ENCODE peak calls at places on chromosomes 1 and 21, in nine cellular contexts. H is GM23338, W is fibroblast of villous mesenchyme, S is lower lobe of right lung, T is progenitor cell of endocrine pancreas, P is mesothelial cell of epicardium, N is tibial artery, O is AG10803, U is GM13977. F is an unnamed sample.

GRCh38 chr1:156076609-156077429 is 5.4 kb downstream of the MEX3A start:
- DNase-seq in N (no peak), U (peak), T (no peak), P (no peak), O (no peak), W (peak), H (peak), S (peak), F (peak)

GRCh38 chr21:42120056-42120903 is 49.2 kb downstream of the UMODL1 start:
- DNase-seq in P (no peak), N (no peak), H (no peak), O (no peak), S (no peak), T (no peak), U (no peak), W (no peak), F (no peak)

GRCh38 chr1:178726545-178726944 is 1.5 kb downstream of the RALGPS2 start:
- DNase-seq in N (no peak), P (no peak), T (no peak), H (no peak), S (no peak), W (no peak), O (no peak), U (no peak), F (no peak)

GRCh38 chr1:36306210-36306901 is at the start of gene SH3D21:
- DNase-seq in U (peak), N (peak), T (peak), S (peak), W (no peak), O (peak), P (no peak), H (peak), F (peak)

GRCh38 chr1:116825400-116825734 is 71.1 kb downstream of the CD2 start:
- DNase-seq in O (no peak), N (no peak), P (no peak), S (no peak), H (no peak), U (no peak), W (no peak), T (no peak), F (no peak)

GRCh38 chr1:68174173-68175113 is 57.9 kb downstream of the WLS start:
- DNase-seq in T (no peak), P (peak), S (peak), O (peak), U (no peak), W (peak), H (peak), N (peak), F (no peak)

GRCh38 chr21:15009964-15010363 is 54.8 kb downstream of the NRIP1 start:
- DNase-seq in S (no peak), N (no peak), O (peak), W (peak), H (no peak), U (no peak), P (no peak), T (no peak), F (no peak)

GRCh38 chr1:155015527-155016230 is 13.1 kb downstream of the ZBTB7B start:
- DNase-seq in U (no peak), W (no peak), P (no peak), T (no peak), S (no peak), H (no peak), N (no peak), O (no peak), F (no peak)

GRCh38 chr1:90712931-90713618 is 4.0 kb downstream of the BARHL2 start:
- DNase-seq in O (no peak), W (no peak), H (no peak), T (no peak), S (no peak), P (no peak), U (peak), N (no peak), F (no peak)

GRCh38 chr1:19427087-19427781 is 58.1 kb downstream of the CAPZB start:
- DNase-seq in W (peak), H (no peak), T (no peak), P (no peak), U (no peak), O (peak), S (no peak), N (no peak), F (no peak)

GRCh38 chr1:168734271-168734670 is 5.3 kb upstream of the DPT start:
- DNase-seq in P (no peak), T (no peak), O (no peak), S (no peak), N (no peak), U (no peak), H (no peak), W (no peak), F (no peak)

GRCh38 chr1:161706483-161707347 is at the start of gene FCRLA:
- DNase-seq in U (peak), N (no peak), T (no peak), H (no peak), O (peak), S (no peak), W (peak), P (no peak), F (no peak)

GRCh38 chr1:41171266-41171874 is 70.7 kb downstream of the SCMH1 start:
- DNase-seq in N (no peak), P (no peak), U (no peak), T (no peak), W (no peak), H (no peak), O (no peak), S (no peak), F (no peak)

GRCh38 chr1:22282281-22282970 is 139.5 kb upstream of the WNT4 start:
- DNase-seq in O (no peak), U (no peak), S (no peak), H (no peak), N (peak), W (no peak), P (no peak), T (no peak), F (no peak)

GRCh38 chr1:156356875-156357534 is 12.0 kb upstream of the RHBG start:
- DNase-seq in H (peak), W (no peak), N (no peak), U (peak), T (peak), O (no peak), S (peak), P (peak), F (peak)

GRCh38 chr1:18109756-18110597 is 2.4 kb downstream of the IGSF21 start:
- DNase-seq in O (peak), H (peak), W (no peak), U (peak), T (peak), P (no peak), S (no peak), N (peak), F (no peak)

GRCh38 chr1:29743264-29743663 is 506.9 kb downstream of the PTPRU start:
- DNase-seq in U (no peak), O (no peak), N (no peak), W (no peak), S (no peak), P (no peak), H (no peak), T (no peak), F (no peak)

GRCh38 chr1:208047476-208047934 is 136.6 kb upstream of the CD34 start:
- DNase-seq in N (peak), H (no peak), O (peak), S (peak), W (peak), P (no peak), U (no peak), T (no peak), F (no peak)

GRCh38 chr21:42162831-42163510 is 56.0 kb upstream of the ABCG1 start:
- DNase-seq in N (no peak), W (no peak), H (no peak), T (no peak), S (no peak), P (no peak), U (peak), O (no peak), F (peak)

GRCh38 chr21:33112670-33113596 is 43.0 kb downstream of the OLIG1 start:
- DNase-seq in U (no peak), N (no peak), W (no peak), H (no peak), O (no peak), P (no peak), S (no peak), T (no peak), F (no peak)

GRCh38 chr1:30779294-30780071 is 21.9 kb upstream of the LAPTM5 start:
- DNase-seq in U (peak), O (peak), T (peak), P (peak), W (peak), N (peak), S (peak), H (peak), F (peak)

GRCh38 chr1:165793951-165794350 is 25.3 kb upstream of the TMCO1 start:
- DNase-seq in T (no peak), S (no peak), N (no peak), W (no peak), P (no peak), U (no peak), H (no peak), O (peak), F (no peak)

GRCh38 chr1:41432481-41433280 is 51.8 kb downstream of the EDN2 start:
- DNase-seq in P (peak), H (peak), S (peak), U (peak), N (peak), W (peak), O (peak), T (peak), F (peak)

GRCh38 chr1:21270086-21270689 is 20.1 kb downstream of the ECE1 start:
- DNase-seq in N (peak), O (peak), P (no peak), U (peak), H (peak), T (peak), W (peak), S (peak), F (peak)

GRCh38 chr1:4054957-4055676 is 155.0 kb upstream of the C1orf174 start:
- DNase-seq in W (no peak), H (no peak), N (peak), U (no peak), T (no peak), P (no peak), O (no peak), S (no peak), F (no peak)

GRCh38 chr21:36698160-36699025 is 522 bp upstream of the SIM2 start:
- DNase-seq in H (peak), T (no peak), U (peak), O (peak), N (no peak), W (no peak), S (no peak), P (no peak), F (no peak)

GRCh38 chr1:202723708-202724107 is 13.5 kb upstream of the SYT2 start:
- DNase-seq in T (no peak), P (no peak), O (no peak), W (no peak), H (no peak), N (no peak), S (no peak), U (no peak), F (no peak)

GRCh38 chr1:153798468-153798780 is 23.2 kb downstream of the SLC27A3 start:
- DNase-seq in O (no peak), N (peak), P (no peak), H (no peak), W (no peak), U (no peak), T (no peak), S (no peak), F (no peak)

GRCh38 chr1:88979054-88979748 is 13.2 kb downstream of the KYAT3 start:
- DNase-seq in P (no peak), U (no peak), T (no peak), O (peak), N (no peak), W (peak), S (no peak), H (no peak), F (no peak)

GRCh38 chr1:9426291-9426711 is 113.0 kb upstream of the SLC25A33 start:
- DNase-seq in W (peak), H (no peak), T (no peak), U (peak), S (no peak), N (no peak), P (no peak), O (no peak), F (peak)

GRCh38 chr1:111481387-111482221 is 7.8 kb downstream of the C1orf162 start:
- DNase-seq in P (no peak), O (peak), H (peak), U (peak), T (peak), W (peak), N (peak), S (peak), F (peak)

GRCh38 chr1:234093741-234094140 is 189.3 kb downstream of the SLC35F3 start:
- DNase-seq in O (no peak), H (no peak), N (no peak), W (no peak), T (no peak), P (no peak), S (no peak), U (no peak), F (no peak)

GRCh38 chr1:86207323-86207722 is 50.8 kb upstream of the COL24A1 start:
- DNase-seq in W (no peak), U (no peak), P (no peak), S (no peak), T (no peak), H (no peak), O (peak), N (no peak), F (no peak)

GRCh38 chr1:209402697-209403096 is 180.8 kb upstream of the CAMK1G start:
- DNase-seq in N (no peak), W (no peak), U (no peak), H (no peak), P (no peak), S (no peak), T (no peak), O (no peak), F (no peak)

GRCh38 chr1:151435174-151435573 is 24.1 kb downstream of the POGZ start:
- DNase-seq in N (no peak), T (no peak), P (no peak), W (peak), S (no peak), H (no peak), U (no peak), O (peak), F (no peak)

GRCh38 chr1:9069324-9070100 is at the start of gene SLC2A5:
- DNase-seq in T (no peak), W (no peak), U (peak), P (no peak), O (no peak), N (no peak), H (no peak), S (peak), F (no peak)

GRCh38 chr1:47592296-47592975 is 154.6 kb downstream of the FOXD2 start:
- DNase-seq in P (no peak), S (no peak), H (peak), N (no peak), O (no peak), T (no peak), U (no peak), W (no peak), F (no peak)

GRCh38 chr1:34780528-34780927 is 486 bp upstream of the GJB3 start:
- DNase-seq in W (no peak), P (no peak), U (no peak), T (no peak), N (peak), O (no peak), H (no peak), S (no peak), F (no peak)

GRCh38 chr1:234986750-234987414 is 141.8 kb downstream of the TOMM20 start:
- DNase-seq in O (no peak), S (no peak), H (peak), W (peak), U (no peak), P (no peak), T (no peak), N (no peak), F (no peak)

GRCh38 chr1:106194206-106194605 is 862.3 kb upstream of the PRMT6 start:
- DNase-seq in W (no peak), P (no peak), T (no peak), U (no peak), N (no peak), H (peak), O (no peak), S (no peak), F (no peak)
- TF ChIP-seq CTCF in W (no peak), P (no peak), T (no peak), U (no peak), N (no peak), H (peak), O (no peak), S (no peak), F (no peak)

GRCh38 chr1:187396226-187396625 is 567.5 kb downstream of the PLA2G4A start:
- DNase-seq in H (peak), W (peak), S (no peak), N (no peak), U (no peak), P (no peak), O (peak), T (no peak), F (no peak)
- TF ChIP-seq CTCF in H (no peak), W (no peak), S (no peak), N (no peak), U (no peak), P (no peak), O (no peak), T (no peak), F (no peak)

GRCh38 chr1:2039251-2039650 is 11.0 kb upstream of the PRKCZ start:
- DNase-seq in P (no peak), W (no peak), H (no peak), T (no peak), U (no peak), N (no peak), O (no peak), S (no peak), F (no peak)
- TF ChIP-seq CTCF in P (no peak), W (no peak), H (no peak), T (no peak), U (no peak), N (no peak), O (no peak), S (no peak), F (no peak)

DNA sequence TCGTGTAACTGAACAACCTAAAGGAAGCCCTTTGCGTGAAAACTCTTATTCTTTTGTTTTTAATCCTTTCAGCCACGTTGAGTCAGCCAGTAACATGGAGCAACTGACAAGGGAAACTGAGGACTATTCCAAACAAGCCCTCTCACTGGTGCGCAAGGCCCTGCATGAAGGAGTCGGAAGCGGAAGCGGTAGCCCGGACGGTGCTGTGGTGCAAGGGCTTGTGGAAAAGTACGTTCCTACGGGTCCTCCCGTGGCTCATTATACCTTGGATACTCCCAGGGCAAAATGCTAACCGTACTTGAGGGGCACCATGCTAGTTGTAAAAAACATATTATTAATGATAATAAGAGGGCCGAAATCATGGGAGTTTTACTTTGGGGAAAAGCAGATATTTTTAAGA is 49.4 kb downstream of the LAMC2 start:
- DNase-seq in W (no peak), U (no peak), H (no peak), P (no peak), S (no peak), O (no peak), N (no peak), T (no peak), F (no peak)
- TF ChIP-seq CTCF in W (no peak), U (no peak), H (no peak), P (no peak), S (no peak), O (no peak), N (no peak), T (no peak), F (no peak)

GRCh38 chr1:200512191-200512590 is 102.4 kb upstream of the ZNF281 start:
- DNase-seq in H (no peak), P (no peak), W (no peak), T (no peak), S (no peak), U (no peak), O (peak), N (no peak), F (no peak)

GRCh38 chr1:200506471-200506870 is 96.6 kb upstream of the ZNF281 start:
- DNase-seq in U (no peak), P (no peak), S (no peak), W (no peak), N (no peak), T (no peak), O (no peak), H (no peak), F (no peak)

GRCh38 chr1:200505257-200505656 is 95.4 kb upstream of the ZNF281 start:
- DNase-seq in U (no peak), H (no peak), P (no peak), O (no peak), S (no peak), T (no peak), N (no peak), W (no peak), F (no peak)

DNA sequence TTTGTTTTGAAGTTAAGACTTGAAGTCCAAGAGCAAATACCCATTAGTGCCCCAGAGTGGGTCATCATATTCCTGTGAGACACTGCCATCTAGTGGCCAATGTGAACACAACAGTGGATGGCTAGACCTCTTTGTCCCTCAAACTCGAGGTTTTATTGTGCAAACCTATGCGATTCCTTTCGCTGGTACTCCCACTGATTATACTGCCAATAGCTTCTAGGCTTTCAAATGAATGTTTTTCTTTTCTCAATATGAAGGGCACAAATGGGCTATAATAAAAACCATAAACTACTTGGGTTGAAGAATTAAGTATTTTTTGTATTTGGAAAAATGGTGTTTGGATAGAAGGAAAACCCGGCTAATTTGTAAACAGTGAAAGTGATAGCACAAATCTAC is 100.4 kb upstream of the ZNF281 start:
- DNase-seq in W (peak), T (peak), O (peak), U (peak), N (peak), P (peak), H (peak), S (no peak), F (peak)
- TF ChIP-seq CTCF in W (peak), T (peak), O (peak), U (peak), N (peak), P (peak), H (peak), S (peak), F (peak)

GRCh38 chr1:61844006-61844405 is 101.7 kb downstream of the PATJ start:
- DNase-seq in O (peak), U (no peak), S (no peak), T (no peak), H (no peak), P (no peak), W (no peak), N (no peak), F (no peak)

GRCh38 chr1:61839702-61840101 is 97.4 kb downstream of the PATJ start:
- DNase-seq in S (no peak), H (no peak), N (no peak), U (no peak), P (no peak), O (peak), T (no peak), W (peak), F (no peak)

DNA sequence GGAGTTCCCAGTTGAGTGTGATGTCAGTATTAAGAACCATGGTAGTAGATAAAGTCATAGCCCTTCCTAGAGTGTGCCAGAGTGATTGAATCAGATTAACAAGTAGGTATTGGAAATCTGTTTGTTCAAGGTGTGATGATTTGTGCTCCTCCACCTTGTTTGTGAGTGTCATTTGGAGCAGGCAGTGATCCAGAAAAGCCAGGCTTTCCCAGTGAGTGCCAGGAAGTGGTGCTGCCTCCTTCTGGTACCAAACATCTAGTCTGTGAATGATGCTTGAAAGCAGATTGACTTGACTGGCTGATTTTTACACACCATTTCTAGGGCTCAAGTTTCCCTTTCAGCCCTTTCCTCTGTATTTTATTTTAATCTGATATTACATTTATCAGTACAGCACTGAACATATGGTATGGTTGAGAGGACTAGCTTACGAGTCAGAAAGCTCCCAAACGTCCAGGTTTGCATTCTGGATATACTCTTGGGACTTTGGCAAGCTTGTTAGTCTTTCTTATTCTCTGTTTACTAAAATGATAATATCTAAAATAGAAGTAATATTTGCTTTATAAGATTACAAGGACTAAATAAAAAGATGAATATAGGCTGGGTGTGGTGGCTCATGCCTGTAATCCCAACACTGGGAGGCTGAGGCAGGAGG is 100.7 kb downstream of the PATJ start:
- DNase-seq in N (no peak), P (no peak), S (no peak), H (peak), U (no peak), W (no peak), O (no peak), T (no peak), F (no peak)
- TF ChIP-seq CTCF in N (no peak), P (no peak), S (no peak), H (peak), U (no peak), W (peak), O (peak), T (no peak), F (no peak)